ENCODE peak calls at places on chromosome 10, in five cellular contexts. P is H1, A is K562, R is HepG2, E is A549. I is an unnamed sample.

GRCh38 chr10:22486431-22486830 is 141.1 kb downstream of the SPAG6 start:
- DNase-seq in P (no peak), A (no peak), R (no peak), E (no peak), I (no peak)

GRCh38 chr10:91088300-91089140 is 131.9 kb upstream of the PCGF5 start:
- DNase-seq in P (no peak), A (peak; percentile 26), R (peak; percentile 30), E (peak; percentile 23), I (peak; percentile 15)

GRCh38 chr10:120221873-120222485 is 235.0 kb upstream of the PLPP4 start:
- DNase-seq in P (peak; percentile 58), A (peak; percentile 49), R (peak; percentile 64), E (peak; percentile 65), I (no peak)

GRCh38 chr10:14009315-14010082 is 321.2 kb downstream of the FRMD4A start:
- DNase-seq in P (no peak), A (no peak), R (no peak), E (no peak), I (peak; percentile 90)

GRCh38 chr10:97612386-97612785 is 20.9 kb downstream of the MORN4 start:
- DNase-seq in P (no peak), A (peak; percentile 43), R (peak; percentile 45), E (peak; percentile 85), I (peak; percentile 55)

GRCh38 chr10:7312179-7312857 is 98.5 kb downstream of the SFMBT2 start:
- DNase-seq in P (no peak), A (no peak), R (no peak), E (no peak), I (peak; percentile 16)

GRCh38 chr10:75530337-75530736 is 98.9 kb downstream of the LRMDA start:
- DNase-seq in P (no peak), A (no peak), R (no peak), E (peak; percentile 34), I (no peak)

GRCh38 chr10:110358869-110359629 is 54.3 kb upstream of the SMNDC1 start:
- DNase-seq in P (no peak), A (no peak), R (no peak), E (no peak), I (no peak)

GRCh38 chr10:8913720-8914119 is 859.2 kb downstream of the GATA3 start:
- DNase-seq in P (no peak), A (no peak), R (no peak), E (no peak), I (no peak)

GRCh38 chr10:71996598-71997371 is 32.6 kb downstream of the CHST3 start:
- DNase-seq in P (no peak), A (no peak), R (no peak), E (no peak), I (no peak)

GRCh38 chr10:1643161-1643910 is 94.0 kb downstream of the ADARB2 start:
- DNase-seq in P (peak; percentile 80), A (peak; percentile 52), R (peak; percentile 5), E (peak; percentile 5), I (no peak)

GRCh38 chr10:102299873-102300272 is 54.5 kb downstream of the GBF1 start:
- DNase-seq in P (no peak), A (no peak), R (no peak), E (no peak), I (peak; percentile 76)

GRCh38 chr10:11017575-11018425 is at the start of gene CELF2:
- DNase-seq in P (peak; percentile 87), A (peak; percentile 12), R (no peak), E (no peak), I (no peak)

GRCh38 chr10:6201511-6201975 is 1.2 kb upstream of the PFKFB3 start:
- DNase-seq in P (peak; percentile 67), A (peak; percentile 32), R (peak; percentile 39), E (peak; percentile 69), I (peak; percentile 70)

GRCh38 chr10:98560585-98560984 is 113.8 kb upstream of the HPS1 start:
- DNase-seq in P (no peak), A (no peak), R (no peak), E (no peak), I (no peak)

GRCh38 chr10:89278034-89278535 is 23.8 kb upstream of the IFIT2 start:
- DNase-seq in P (no peak), A (no peak), R (peak; percentile 81), E (peak; percentile 79), I (peak; percentile 98)

GRCh38 chr10:61784354-61785131 is 117.0 kb upstream of the ARID5B start:
- DNase-seq in P (no peak), A (peak; percentile 54), R (no peak), E (no peak), I (no peak)

GRCh38 chr10:118373786-118374185 is 31.7 kb upstream of the FAM204A start:
- DNase-seq in P (no peak), A (no peak), R (peak; percentile 7), E (no peak), I (peak; percentile 69)

GRCh38 chr10:92222603-92223275 is 68.1 kb downstream of the CPEB3 start:
- DNase-seq in P (no peak), A (no peak), R (no peak), E (peak; percentile 52), I (peak; percentile 75)

GRCh38 chr10:117186832-117187615 is 10.3 kb upstream of the KCNK18 start:
- DNase-seq in P (no peak), A (peak; percentile 11), R (no peak), E (no peak), I (peak; percentile 7)

DNA sequence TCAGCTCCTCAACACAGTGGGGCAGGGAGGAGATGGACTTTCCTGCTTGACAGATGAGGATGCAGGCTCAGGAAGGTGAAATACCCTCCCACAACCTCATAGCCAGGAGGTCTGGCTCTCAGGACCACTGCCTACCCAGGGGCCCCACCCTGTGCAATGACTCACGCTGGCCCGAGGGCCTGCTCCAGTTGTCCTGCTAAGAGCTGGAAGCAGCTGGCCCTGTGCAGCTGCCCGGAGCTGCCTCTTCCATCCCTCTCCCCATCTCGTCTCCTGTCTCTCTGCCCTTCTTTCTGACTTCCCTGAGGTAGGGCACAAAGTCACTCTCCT is 123.9 kb downstream of the ZMIZ1 start:
- DNase-seq in P (no peak), A (peak; percentile 38), R (no peak), E (no peak), I (peak; percentile 73)
- TF ChIP-seq RFX5 in P (no peak), A (no peak), R (no peak), E (no peak), I (no peak)

GRCh38 chr10:80472234-80473095 is 18.4 kb downstream of the TSPAN14 start:
- DNase-seq in P (no peak), A (no peak), R (no peak), E (no peak), I (peak; percentile 85)
- TF ChIP-seq POLR2A in P (no peak), A (no peak), R (no peak), E (no peak), I (no peak)

DNA sequence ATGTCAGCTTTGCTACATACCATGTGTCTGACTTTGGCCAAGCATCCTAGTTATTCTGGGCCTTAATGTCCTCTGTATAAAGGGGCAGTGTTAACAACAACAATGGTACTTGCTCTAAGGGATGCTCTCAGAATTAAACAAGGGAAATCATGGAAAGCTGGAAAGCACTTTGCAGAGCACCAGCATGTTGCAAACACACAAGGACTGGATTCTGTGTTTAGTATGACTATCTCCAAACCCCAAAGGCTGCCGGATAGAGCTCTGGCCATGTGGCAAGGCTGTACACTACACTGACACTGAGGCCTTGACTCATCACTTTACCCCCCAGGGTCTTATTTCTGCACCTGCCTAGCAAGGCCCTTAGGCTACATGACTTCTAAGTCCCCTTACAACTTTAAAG is 74.8 kb downstream of the FAM13C start:
- DNase-seq in P (no peak), A (no peak), R (no peak), E (no peak), I (no peak)
- TF ChIP-seq RFX5 in P (no peak), A (no peak), R (no peak), E (no peak), I (no peak)

DNA sequence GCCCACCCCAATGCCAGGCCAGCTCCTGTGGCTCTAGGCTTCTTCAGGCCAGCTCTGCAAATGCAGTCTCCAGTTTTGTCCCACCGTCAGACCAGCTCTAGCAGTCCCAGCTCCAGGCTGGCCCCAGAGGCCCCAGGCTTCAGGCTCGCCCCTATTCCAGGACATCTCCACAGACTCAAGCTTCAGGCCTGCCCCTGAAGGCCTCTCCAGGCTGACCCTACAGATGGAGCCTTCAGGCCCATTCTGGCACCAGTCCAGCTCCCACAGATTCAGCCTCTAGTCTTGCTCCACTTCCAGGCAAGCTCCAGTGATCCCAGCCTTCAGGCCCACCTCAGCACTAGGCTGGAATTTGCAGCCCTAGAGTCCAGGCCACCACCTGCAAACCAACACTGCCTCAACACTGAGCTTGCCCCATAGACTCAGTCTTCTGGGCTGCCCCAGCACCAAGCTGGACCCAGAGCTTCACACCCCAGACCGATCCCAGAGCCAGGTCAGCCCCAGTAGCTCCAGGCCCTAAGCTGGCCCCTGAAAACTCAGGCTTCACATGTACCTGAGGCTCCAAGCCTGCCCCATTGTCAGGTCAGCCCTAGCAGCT is 170.2 kb downstream of the ITGB1 start:
- DNase-seq in P (no peak), A (no peak), R (no peak), E (no peak), I (no peak)
- TF ChIP-seq POLR2A in P (no peak), A (no peak), R (no peak), E (no peak), I (no peak)

GRCh38 chr10:52314007-52314821 is at the start of gene DKK1:
- DNase-seq in P (peak; percentile 95), A (peak; percentile 14), R (peak; percentile 91), E (peak; percentile 93), I (peak; percentile 76)
- TF ChIP-seq RFX5 in P (no peak), A (no peak), R (no peak), E (no peak), I (no peak)

DNA sequence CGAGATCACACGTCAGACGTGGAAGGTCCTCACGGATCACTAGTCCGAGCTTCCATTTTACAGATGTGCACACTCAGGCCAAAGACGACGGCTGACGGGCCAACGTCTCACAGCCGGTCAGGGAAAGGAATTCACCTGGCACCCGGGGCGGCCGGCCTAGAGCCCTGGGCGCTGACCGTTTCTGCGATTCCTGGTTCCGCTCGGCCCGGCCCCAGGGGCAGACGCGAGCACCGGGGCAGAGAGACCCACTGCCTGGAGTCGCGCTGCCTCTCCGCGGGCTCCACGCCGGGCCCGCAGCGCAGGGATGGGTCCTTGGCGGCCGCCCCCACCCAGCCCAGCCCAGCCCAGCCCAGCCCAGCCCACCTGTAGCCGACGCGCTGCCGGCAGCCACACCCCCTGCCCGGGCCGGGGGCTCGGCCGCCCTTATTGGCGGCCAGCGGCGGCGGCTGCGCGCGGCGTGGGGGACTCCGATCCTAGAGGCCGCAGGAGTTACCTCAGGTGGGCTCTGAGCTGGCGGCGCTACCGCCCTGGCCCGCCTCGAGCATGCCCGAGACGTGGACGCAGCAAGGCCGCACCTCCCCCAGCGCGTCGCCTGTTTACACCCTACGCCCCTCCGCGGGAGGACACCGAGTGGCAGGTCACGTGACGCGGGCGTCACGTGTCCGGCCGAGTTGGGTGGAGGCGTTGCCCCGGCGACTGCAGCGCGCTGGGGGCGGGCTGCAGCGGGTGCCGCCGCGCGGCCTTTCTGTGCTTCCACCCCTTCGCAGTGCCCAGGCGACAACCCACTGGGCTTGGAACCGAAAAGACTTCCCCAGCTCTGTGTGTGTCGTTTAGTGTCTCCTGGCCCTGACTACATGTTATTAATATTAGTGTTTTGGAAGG is 78.1 kb downstream of the ZFAND4 start:
- DNase-seq in P (peak; percentile 93), A (peak; percentile 98), R (peak; percentile 90), E (peak; percentile 61), I (peak; percentile 89)
- TF ChIP-seq POLR2A in P (no peak), A (peak; percentile 66), R (peak; percentile 58), E (peak; percentile 50), I (no peak)